ENCODE peak calls at places on chromosomes 5 and 9, in four cellular contexts. Z is PC-9, N is prostate gland, E is upper lobe of right lung. C is an unnamed sample. For H3K36me3 and H3K27me3, the result is how much of the 10 kb centered on the place peaks cover.

GRCh38 chr5:159975462-159976019 is 33.4 kb upstream of the TTC1 start:
- DNase-seq in Z (peak), N (no peak), E (no peak), C (peak)

GRCh38 chr5:9284781-9285307 is 261.0 kb downstream of the SEMA5A start:
- DNase-seq in Z (no peak), N (no peak), E (no peak), C (no peak)

GRCh38 chr5:109313123-109313522 is 96.7 kb downstream of the PJA2 start:
- DNase-seq in Z (no peak), N (no peak), E (no peak), C (no peak)

GRCh38 chr5:456351-457194 is 13.6 kb downstream of the EXOC3 start:
- DNase-seq in Z (no peak), N (no peak), E (peak), C (no peak)

GRCh38 chr9:106613250-106613737 is 249.7 kb upstream of the ZNF462 start:
- DNase-seq in Z (no peak), N (peak), E (peak), C (no peak)

GRCh38 chr9:93815677-93816076 is 139.5 kb downstream of the BARX1 start:
- DNase-seq in Z (no peak), N (no peak), E (no peak), C (no peak)

GRCh38 chr9:106830527-106831140 is 32.3 kb upstream of the ZNF462 start:
- DNase-seq in Z (no peak), N (no peak), E (no peak), C (no peak)

GRCh38 chr5:55993013-55993412 is 1.8 kb downstream of the IL6ST start:
- DNase-seq in Z (no peak), N (peak), E (no peak), C (peak)

GRCh38 chr9:13786131-13786530 is 506.6 kb upstream of the MPDZ start:
- DNase-seq in Z (no peak), N (no peak), E (peak), C (no peak)

GRCh38 chr9:126860077-126860756 is at the start of gene ZBTB34:
- DNase-seq in Z (peak), N (peak), E (peak), C (peak)

GRCh38 chr9:117682955-117683710 is 21.1 kb upstream of the TLR4 start:
- DNase-seq in Z (no peak), N (no peak), E (no peak), C (no peak)

GRCh38 chr5:122942164-122942914 is 94.2 kb downstream of the PPIC start:
- DNase-seq in Z (no peak), N (no peak), E (no peak), C (no peak)

GRCh38 chr5:179326176-179326997 is 18.9 kb downstream of the ADAMTS2 start:
- DNase-seq in Z (no peak), N (no peak), E (no peak), C (peak)

GRCh38 chr5:143054480-143054941 is 284.3 kb downstream of the ARHGAP26 start:
- DNase-seq in Z (no peak), N (no peak), E (no peak), C (no peak)

GRCh38 chr9:137615387-137615871 is 3.4 kb upstream of the EHMT1 start:
- DNase-seq in Z (no peak), N (no peak), E (no peak), C (peak)

GRCh38 chr9:137620581-137620980 is 1.8 kb downstream of the EHMT1 start:
- DNase-seq in Z (no peak), N (no peak), E (no peak), C (no peak)

GRCh38 chr9:137618105-137619067 is at the start of gene EHMT1:
- DNase-seq in Z (peak), N (peak), E (peak), C (peak)

GRCh38 chr9:137621131-137621757 is 2.4 kb downstream of the EHMT1 start:
- DNase-seq in Z (no peak), N (no peak), E (no peak), C (no peak)

GRCh38 chr9:137619240-137620090 is 660 bp downstream of the EHMT1 start:
- DNase-seq in Z (peak), N (no peak), E (peak), C (no peak)
- H3K36me3 ChIP-seq in Z (under half), N (under half), E (under half), C (under half)

DNA sequence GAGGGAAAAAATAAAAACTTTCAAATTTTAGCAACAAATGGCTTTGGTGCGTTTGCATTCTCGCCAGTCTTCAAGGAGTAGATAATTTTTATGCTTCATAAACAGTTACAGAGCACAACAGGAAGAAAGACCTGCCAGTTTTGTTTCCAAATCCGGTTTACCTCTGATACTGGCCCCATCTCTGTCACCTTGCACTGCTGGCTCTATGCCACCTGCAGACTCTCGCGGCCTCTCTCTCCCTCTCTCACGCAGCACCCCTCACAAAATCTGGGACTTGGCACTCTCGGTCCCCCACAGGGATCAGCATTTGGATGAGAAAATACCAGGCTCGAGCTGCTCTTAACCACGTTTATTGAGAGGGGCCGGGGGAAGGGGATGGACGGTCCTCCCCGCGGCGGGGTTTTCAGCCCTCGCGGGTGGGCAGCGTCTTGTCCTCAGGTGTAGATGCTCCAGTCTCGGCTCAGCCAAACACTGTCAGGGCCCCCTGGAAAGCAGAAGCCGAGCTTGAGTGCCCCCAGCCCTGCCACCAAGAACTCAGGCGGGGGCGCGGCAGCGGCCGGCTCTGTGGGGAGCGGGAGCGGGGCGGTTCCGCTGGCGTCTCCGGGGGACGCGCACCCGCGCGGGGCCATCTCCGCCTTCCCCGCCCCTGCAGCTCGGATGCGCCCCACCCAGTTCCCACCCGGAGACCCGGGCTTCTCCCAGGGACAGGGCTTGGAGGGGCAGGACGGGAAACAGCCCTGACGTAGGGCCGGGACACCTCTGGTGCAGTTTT is 1.3 kb downstream of the SCGB3A1 start:
- DNase-seq in Z (no peak), N (no peak), E (no peak), C (peak)
- H3K4me3 ChIP-seq in Z (no peak), N (peak), E (peak), C (peak)

GRCh38 chr5:1877434-1878049 is 5.2 kb downstream of the IRX4 start:
- DNase-seq in Z (no peak), N (no peak), E (no peak), C (peak)

GRCh38 chr5:1881273-1881586 is 1.5 kb downstream of the IRX4 start:
- DNase-seq in Z (no peak), N (no peak), E (no peak), C (peak)

GRCh38 chr5:1878050-1878849 is 4.5 kb downstream of the IRX4 start:
- DNase-seq in Z (no peak), N (no peak), E (no peak), C (peak)

GRCh38 chr5:1880377-1881272 is 2.1 kb downstream of the IRX4 start:
- DNase-seq in Z (no peak), N (no peak), E (no peak), C (peak)

GRCh38 chr5:1879292-1880263 is 3.1 kb downstream of the IRX4 start:
- DNase-seq in Z (no peak), N (no peak), E (no peak), C (peak)
- H3K27me3 ChIP-seq in Z (under half), N (under half), E (half or more), C (half or more)

DNA sequence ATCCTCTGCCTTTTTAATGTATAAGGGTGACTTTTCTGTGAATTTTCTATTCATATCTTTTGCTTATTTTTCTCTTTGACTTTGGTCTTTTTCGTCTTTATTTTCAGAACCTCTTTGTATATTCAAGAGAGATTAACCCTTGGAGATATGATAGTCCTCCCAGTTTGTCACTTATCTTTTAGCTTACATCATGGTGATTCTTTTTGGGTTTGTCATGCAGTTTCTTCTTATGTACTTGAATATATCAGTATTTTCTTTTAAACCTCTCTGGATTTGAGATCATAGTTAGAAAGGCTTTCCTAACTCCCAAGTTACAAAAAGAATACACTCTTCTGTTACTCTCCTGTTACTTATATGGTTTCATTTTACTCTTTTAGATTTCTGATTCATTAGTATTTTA is 27.5 kb upstream of the GPR21 start:
- DNase-seq in Z (no peak), N (no peak), E (no peak), C (no peak)
- H3K36me3 ChIP-seq in Z (under half), N (under half), E (under half), C (under half)

DNA sequence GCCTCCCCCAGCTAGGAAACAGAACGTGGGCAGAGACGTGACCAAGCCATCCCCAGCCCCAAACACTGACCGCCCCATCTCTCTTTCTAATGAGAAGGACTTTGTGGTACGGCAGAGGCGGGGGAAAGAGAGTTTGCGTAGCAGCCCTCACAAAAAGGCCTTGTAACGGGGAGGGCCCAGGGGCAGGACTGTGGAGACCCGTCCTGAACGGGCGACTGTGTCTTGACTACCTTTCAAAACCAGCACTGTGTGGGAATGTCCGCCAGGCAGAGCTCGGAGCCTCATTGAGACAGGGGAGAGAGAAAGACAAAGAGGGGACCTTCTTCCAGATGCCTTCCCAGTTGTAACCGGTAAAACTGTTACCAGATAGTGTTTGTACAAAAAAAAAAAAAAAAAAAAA is 29.7 kb downstream of the CD180 start:
- DNase-seq in Z (no peak), N (no peak), E (no peak), C (peak)
- H3K4me3 ChIP-seq in Z (no peak), N (no peak), E (peak), C (peak)

GRCh38 chr9:99834474-99834873 is 12.8 kb downstream of the NR4A3 start:
- DNase-seq in Z (no peak), N (no peak), E (no peak), C (no peak)

GRCh38 chr9:99831857-99832557 is 10.3 kb downstream of the NR4A3 start:
- DNase-seq in Z (no peak), N (no peak), E (no peak), C (no peak)

GRCh38 chr9:99833735-99834134 is 12.1 kb downstream of the NR4A3 start:
- DNase-seq in Z (no peak), N (no peak), E (no peak), C (peak)

GRCh38 chr9:99835142-99835541 is 13.5 kb downstream of the NR4A3 start:
- DNase-seq in Z (no peak), N (no peak), E (no peak), C (no peak)

DNA sequence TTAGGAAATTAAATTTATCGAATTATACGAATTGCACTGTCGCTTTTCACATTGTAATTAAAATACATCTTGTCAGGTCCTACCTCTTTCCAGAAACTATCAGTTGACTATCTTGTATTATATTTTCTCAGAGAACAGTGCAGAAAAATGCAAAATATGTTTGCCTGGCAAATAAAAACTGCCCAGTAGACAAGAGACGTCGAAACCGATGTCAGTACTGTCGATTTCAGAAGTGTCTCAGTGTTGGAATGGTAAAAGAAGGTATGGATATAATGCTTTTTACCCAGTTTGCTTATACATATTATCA is 10.8 kb downstream of the NR4A3 start:
- DNase-seq in Z (no peak), N (no peak), E (no peak), C (no peak)
- H3K27me3 ChIP-seq in Z (under half), N (under half), E (under half), C (under half)

GRCh38 chr9:92719028-92719647 is 45.5 kb downstream of the BICD2 start:
- DNase-seq in Z (no peak), N (no peak), E (no peak), C (no peak)
- H3K36me3 ChIP-seq in Z (under half), N (under half), E (half or more), C (half or more)

C was measured in H7.